ENCODE peak calls at places on chromosomes 16 and 17, in ten cellular contexts. One of them, this sample, is unnamed.

GRCh38 chr16:84121007-84121406 is 4.3 kb upstream of the MBTPS1 start:
- DNase-seq in bronchial epithelial cell: no peak
- DNase-seq in NCI-H2081: no peak
- DNase-seq in nephron progenitor cell: no peak
- DNase-seq in HEK293T: no peak
- DNase-seq in NCI-H774: no peak
- DNase-seq in stomach: no peak
- DNase-seq in stimulated activated CD8-positive, alpha-beta memory T cell treated with anti-CD3 and anti-CD28 coated beads, Interleukin-12 subunit alpha, Interleukin-12 subunit beta, amount 100 ng/mL, for 1 hour: no peak
- DNase-seq in astrocyte of the cerebellum: no peak
- DNase-seq in glutamatergic neuron: no peak
- DNase-seq in this sample: no peak

GRCh38 chr16:53726625-53727024 is 22.7 kb downstream of the FTO start:
- DNase-seq in glutamatergic neuron: peak
- DNase-seq in NCI-H774: no peak
- DNase-seq in NCI-H2081: no peak
- DNase-seq in stomach: no peak
- DNase-seq in HEK293T: no peak
- DNase-seq in astrocyte of the cerebellum: no peak
- DNase-seq in stimulated activated CD8-positive, alpha-beta memory T cell treated with anti-CD3 and anti-CD28 coated beads, Interleukin-12 subunit alpha, Interleukin-12 subunit beta, amount 100 ng/mL, for 1 hour: no peak
- DNase-seq in bronchial epithelial cell: peak
- DNase-seq in nephron progenitor cell: peak
- DNase-seq in this sample: no peak

GRCh38 chr16:30761427-30761927 is 385 bp downstream of the CFAP119 start:
- DNase-seq in HEK293T: peak
- DNase-seq in stimulated activated CD8-positive, alpha-beta memory T cell treated with anti-CD3 and anti-CD28 coated beads, Interleukin-12 subunit alpha, Interleukin-12 subunit beta, amount 100 ng/mL, for 1 hour: peak
- DNase-seq in NCI-H774: no peak
- DNase-seq in nephron progenitor cell: peak
- DNase-seq in glutamatergic neuron: no peak
- DNase-seq in stomach: no peak
- DNase-seq in astrocyte of the cerebellum: no peak
- DNase-seq in NCI-H2081: no peak
- DNase-seq in bronchial epithelial cell: peak
- DNase-seq in this sample: no peak

GRCh38 chr16:19716183-19716582 is 1.8 kb downstream of the KNOP1 start:
- DNase-seq in NCI-H2081: no peak
- DNase-seq in glutamatergic neuron: no peak
- DNase-seq in HEK293T: no peak
- DNase-seq in stomach: no peak
- DNase-seq in stimulated activated CD8-positive, alpha-beta memory T cell treated with anti-CD3 and anti-CD28 coated beads, Interleukin-12 subunit alpha, Interleukin-12 subunit beta, amount 100 ng/mL, for 1 hour: no peak
- DNase-seq in nephron progenitor cell: no peak
- DNase-seq in NCI-H774: no peak
- DNase-seq in astrocyte of the cerebellum: no peak
- DNase-seq in bronchial epithelial cell: no peak
- DNase-seq in this sample: no peak

GRCh38 chr17:79485399-79485985 is 125.4 kb downstream of the RBFOX3 start:
- DNase-seq in nephron progenitor cell: no peak
- DNase-seq in NCI-H2081: no peak
- DNase-seq in astrocyte of the cerebellum: no peak
- DNase-seq in stomach: no peak
- DNase-seq in glutamatergic neuron: no peak
- DNase-seq in NCI-H774: no peak
- DNase-seq in stimulated activated CD8-positive, alpha-beta memory T cell treated with anti-CD3 and anti-CD28 coated beads, Interleukin-12 subunit alpha, Interleukin-12 subunit beta, amount 100 ng/mL, for 1 hour: no peak
- DNase-seq in bronchial epithelial cell: no peak
- DNase-seq in HEK293T: no peak
- DNase-seq in this sample: no peak

GRCh38 chr17:76805319-76805718 is 62.9 kb upstream of the MGAT5B start:
- DNase-seq in astrocyte of the cerebellum: no peak
- DNase-seq in stimulated activated CD8-positive, alpha-beta memory T cell treated with anti-CD3 and anti-CD28 coated beads, Interleukin-12 subunit alpha, Interleukin-12 subunit beta, amount 100 ng/mL, for 1 hour: no peak
- DNase-seq in nephron progenitor cell: no peak
- DNase-seq in NCI-H2081: no peak
- DNase-seq in HEK293T: no peak
- DNase-seq in NCI-H774: no peak
- DNase-seq in stomach: no peak
- DNase-seq in glutamatergic neuron: no peak
- DNase-seq in bronchial epithelial cell: no peak
- DNase-seq in this sample: no peak

GRCh38 chr16:2323701-2324100 is 16.8 kb downstream of the ABCA3 start:
- DNase-seq in nephron progenitor cell: no peak
- DNase-seq in stimulated activated CD8-positive, alpha-beta memory T cell treated with anti-CD3 and anti-CD28 coated beads, Interleukin-12 subunit alpha, Interleukin-12 subunit beta, amount 100 ng/mL, for 1 hour: no peak
- DNase-seq in NCI-H774: no peak
- DNase-seq in bronchial epithelial cell: no peak
- DNase-seq in stomach: no peak
- DNase-seq in NCI-H2081: no peak
- DNase-seq in astrocyte of the cerebellum: no peak
- DNase-seq in HEK293T: no peak
- DNase-seq in glutamatergic neuron: no peak
- DNase-seq in this sample: no peak

GRCh38 chr17:38351412-38352222 is at the start of gene SOCS7:
- DNase-seq in HEK293T: peak
- DNase-seq in stimulated activated CD8-positive, alpha-beta memory T cell treated with anti-CD3 and anti-CD28 coated beads, Interleukin-12 subunit alpha, Interleukin-12 subunit beta, amount 100 ng/mL, for 1 hour: peak
- DNase-seq in NCI-H774: peak
- DNase-seq in NCI-H2081: peak
- DNase-seq in glutamatergic neuron: peak
- DNase-seq in astrocyte of the cerebellum: peak
- DNase-seq in bronchial epithelial cell: peak
- DNase-seq in nephron progenitor cell: peak
- DNase-seq in stomach: peak
- DNase-seq in this sample: peak

GRCh38 chr17:4944554-4945175 is 3.7 kb downstream of the PFN1 start:
- DNase-seq in HEK293T: no peak
- DNase-seq in stimulated activated CD8-positive, alpha-beta memory T cell treated with anti-CD3 and anti-CD28 coated beads, Interleukin-12 subunit alpha, Interleukin-12 subunit beta, amount 100 ng/mL, for 1 hour: no peak
- DNase-seq in nephron progenitor cell: no peak
- DNase-seq in astrocyte of the cerebellum: no peak
- DNase-seq in NCI-H2081: no peak
- DNase-seq in stomach: no peak
- DNase-seq in bronchial epithelial cell: no peak
- DNase-seq in NCI-H774: no peak
- DNase-seq in glutamatergic neuron: no peak
- DNase-seq in this sample: no peak

GRCh38 chr16:89473136-89473712 is 17.1 kb downstream of the ANKRD11 start:
- DNase-seq in nephron progenitor cell: no peak
- DNase-seq in NCI-H774: no peak
- DNase-seq in astrocyte of the cerebellum: no peak
- DNase-seq in bronchial epithelial cell: no peak
- DNase-seq in stimulated activated CD8-positive, alpha-beta memory T cell treated with anti-CD3 and anti-CD28 coated beads, Interleukin-12 subunit alpha, Interleukin-12 subunit beta, amount 100 ng/mL, for 1 hour: no peak
- DNase-seq in HEK293T: no peak
- DNase-seq in NCI-H2081: no peak
- DNase-seq in stomach: no peak
- DNase-seq in glutamatergic neuron: no peak
- DNase-seq in this sample: no peak

GRCh38 chr16:13510425-13511151 is 409.4 kb upstream of the ERCC4 start:
- DNase-seq in glutamatergic neuron: no peak
- DNase-seq in stimulated activated CD8-positive, alpha-beta memory T cell treated with anti-CD3 and anti-CD28 coated beads, Interleukin-12 subunit alpha, Interleukin-12 subunit beta, amount 100 ng/mL, for 1 hour: no peak
- DNase-seq in NCI-H2081: no peak
- DNase-seq in stomach: no peak
- DNase-seq in astrocyte of the cerebellum: no peak
- DNase-seq in nephron progenitor cell: no peak
- DNase-seq in bronchial epithelial cell: no peak
- DNase-seq in HEK293T: no peak
- DNase-seq in NCI-H774: no peak
- DNase-seq in this sample: no peak

GRCh38 chr17:62140836-62141235 is 75.8 kb upstream of the MED13 start:
- DNase-seq in NCI-H2081: no peak
- DNase-seq in stomach: peak
- DNase-seq in HEK293T: no peak
- DNase-seq in NCI-H774: no peak
- DNase-seq in astrocyte of the cerebellum: no peak
- DNase-seq in stimulated activated CD8-positive, alpha-beta memory T cell treated with anti-CD3 and anti-CD28 coated beads, Interleukin-12 subunit alpha, Interleukin-12 subunit beta, amount 100 ng/mL, for 1 hour: no peak
- DNase-seq in nephron progenitor cell: no peak
- DNase-seq in glutamatergic neuron: no peak
- DNase-seq in bronchial epithelial cell: no peak
- DNase-seq in this sample: no peak

GRCh38 chr17:50060951-50061712 is 5.2 kb downstream of the ITGA3 start:
- DNase-seq in stomach: peak
- DNase-seq in NCI-H2081: no peak
- DNase-seq in NCI-H774: no peak
- DNase-seq in bronchial epithelial cell: peak
- DNase-seq in astrocyte of the cerebellum: no peak
- DNase-seq in nephron progenitor cell: no peak
- DNase-seq in glutamatergic neuron: no peak
- DNase-seq in HEK293T: no peak
- DNase-seq in stimulated activated CD8-positive, alpha-beta memory T cell treated with anti-CD3 and anti-CD28 coated beads, Interleukin-12 subunit alpha, Interleukin-12 subunit beta, amount 100 ng/mL, for 1 hour: no peak
- DNase-seq in this sample: peak

GRCh38 chr17:10217916-10218315 is 19.5 kb upstream of the GAS7 start:
- DNase-seq in stimulated activated CD8-positive, alpha-beta memory T cell treated with anti-CD3 and anti-CD28 coated beads, Interleukin-12 subunit alpha, Interleukin-12 subunit beta, amount 100 ng/mL, for 1 hour: no peak
- DNase-seq in NCI-H2081: no peak
- DNase-seq in NCI-H774: no peak
- DNase-seq in astrocyte of the cerebellum: no peak
- DNase-seq in glutamatergic neuron: no peak
- DNase-seq in HEK293T: no peak
- DNase-seq in nephron progenitor cell: no peak
- DNase-seq in stomach: no peak
- DNase-seq in bronchial epithelial cell: no peak
- DNase-seq in this sample: no peak

GRCh38 chr17:57110152-57110542 is 25.1 kb downstream of the AKAP1 start:
- DNase-seq in HEK293T: no peak
- DNase-seq in bronchial epithelial cell: no peak
- DNase-seq in NCI-H774: no peak
- DNase-seq in NCI-H2081: no peak
- DNase-seq in astrocyte of the cerebellum: no peak
- DNase-seq in glutamatergic neuron: no peak
- DNase-seq in stimulated activated CD8-positive, alpha-beta memory T cell treated with anti-CD3 and anti-CD28 coated beads, Interleukin-12 subunit alpha, Interleukin-12 subunit beta, amount 100 ng/mL, for 1 hour: no peak
- DNase-seq in nephron progenitor cell: no peak
- DNase-seq in stomach: no peak
- DNase-seq in this sample: peak

GRCh38 chr17:73430848-73431247 is 119.0 kb upstream of the CDC42EP4 start:
- DNase-seq in astrocyte of the cerebellum: no peak
- DNase-seq in bronchial epithelial cell: no peak
- DNase-seq in HEK293T: no peak
- DNase-seq in stomach: no peak
- DNase-seq in NCI-H774: peak
- DNase-seq in stimulated activated CD8-positive, alpha-beta memory T cell treated with anti-CD3 and anti-CD28 coated beads, Interleukin-12 subunit alpha, Interleukin-12 subunit beta, amount 100 ng/mL, for 1 hour: no peak
- DNase-seq in glutamatergic neuron: no peak
- DNase-seq in nephron progenitor cell: no peak
- DNase-seq in NCI-H2081: peak
- DNase-seq in this sample: no peak

GRCh38 chr17:19338031-19338990 is 24.2 kb downstream of the B9D1 start:
- DNase-seq in astrocyte of the cerebellum: no peak
- DNase-seq in HEK293T: peak
- DNase-seq in stimulated activated CD8-positive, alpha-beta memory T cell treated with anti-CD3 and anti-CD28 coated beads, Interleukin-12 subunit alpha, Interleukin-12 subunit beta, amount 100 ng/mL, for 1 hour: peak
- DNase-seq in NCI-H774: no peak
- DNase-seq in bronchial epithelial cell: peak
- DNase-seq in stomach: peak
- DNase-seq in NCI-H2081: no peak
- DNase-seq in glutamatergic neuron: peak
- DNase-seq in nephron progenitor cell: peak
- DNase-seq in this sample: peak

This sample was measured in sigmoid colon.